ENCODE peak calls at places on chromosomes 1 and 21, in seven cellular contexts. X is right lobe of liver, L is upper lobe of left lung, Z is sigmoid colon, W is IMR-90, N is ovary, Y is Peyer's patch. J is an unnamed sample.

GRCh38 chr1:185284533-185285244 is 32.4 kb downstream of the IVNS1ABP start:
- DNase-seq in X (no peak), L (no peak), Z (no peak), W (peak; percentile 28), N (no peak), Y (no peak), J (no peak)

GRCh38 chr1:25117233-25117823 is 115.0 kb downstream of the SYF2 start:
- DNase-seq in X (no peak), L (no peak), Z (no peak), W (no peak), N (no peak), Y (peak; percentile 77), J (no peak)

GRCh38 chr21:45985471-45986315 is 4.1 kb downstream of the COL6A1 start:
- DNase-seq in X (peak; percentile 43), L (no peak), Z (peak; percentile 74), W (no peak), N (peak; percentile 13), Y (no peak), J (peak; percentile 19)

GRCh38 chr1:1083181-1084027 is 9.3 kb upstream of the RNF223 start:
- DNase-seq in X (no peak), L (peak; percentile 10), Z (peak; percentile 65), W (no peak), N (no peak), Y (no peak), J (peak; percentile 11)

GRCh38 chr1:20726107-20726911 is 6.2 kb downstream of the SH2D5 start:
- DNase-seq in X (peak; percentile 40), L (no peak), Z (peak; percentile 62), W (no peak), N (peak; percentile 6), Y (peak; percentile 37), J (no peak)

GRCh38 chr21:38569733-38570132 is 71.5 kb upstream of the ERG start:
- DNase-seq in X (no peak), L (no peak), Z (no peak), W (no peak), N (no peak), Y (no peak), J (no peak)

GRCh38 chr1:204509186-204509635 is 7.0 kb upstream of the MDM4 start:
- DNase-seq in X (no peak), L (no peak), Z (no peak), W (no peak), N (no peak), Y (no peak), J (no peak)

GRCh38 chr1:168135982-168136708 is 585 bp downstream of the GPR161 start:
- DNase-seq in X (no peak), L (peak; percentile 26), Z (peak; percentile 67), W (peak; percentile 17), N (peak; percentile 25), Y (peak; percentile 56), J (peak; percentile 41)

GRCh38 chr1:174818951-174819350 is 180.8 kb upstream of the CACYBP start:
- DNase-seq in X (no peak), L (no peak), Z (no peak), W (peak; percentile 41), N (no peak), Y (no peak), J (no peak)

GRCh38 chr1:25572708-25573590 is 29.5 kb downstream of the LDLRAP1 start:
- DNase-seq in X (no peak), L (no peak), Z (no peak), W (peak; percentile 42), N (no peak), Y (peak; percentile 76), J (no peak)

GRCh38 chr1:25989440-25989839 is 8.4 kb downstream of the PAFAH2 start:
- DNase-seq in X (no peak), L (no peak), Z (no peak), W (no peak), N (no peak), Y (no peak), J (no peak)

GRCh38 chr1:227174136-227174535 is 144.2 kb downstream of the CDC42BPA start:
- DNase-seq in X (no peak), L (no peak), Z (no peak), W (peak; percentile 70), N (no peak), Y (no peak), J (no peak)

GRCh38 chr1:201317551-201317950 is 34.2 kb downstream of the PKP1 start:
- DNase-seq in X (no peak), L (no peak), Z (peak; percentile 49), W (no peak), N (no peak), Y (no peak), J (no peak)

GRCh38 chr1:117658676-117659075 is 52.8 kb downstream of the TENT5C start:
- DNase-seq in X (no peak), L (peak; percentile 39), Z (no peak), W (no peak), N (no peak), Y (peak; percentile 93), J (no peak)

GRCh38 chr1:29649375-29650040 is 413.2 kb downstream of the PTPRU start:
- DNase-seq in X (peak; percentile 28), L (peak; percentile 6), Z (no peak), W (no peak), N (no peak), Y (peak; percentile 13), J (no peak)

GRCh38 chr1:162854245-162854860 is 6.6 kb downstream of the CCDC190 start:
- DNase-seq in X (peak; percentile 57), L (peak; percentile 52), Z (no peak), W (peak; percentile 82), N (no peak), Y (peak; percentile 78), J (peak; percentile 45)

GRCh38 chr1:72221811-72222210 is 60.5 kb downstream of the NEGR1 start:
- DNase-seq in X (no peak), L (no peak), Z (no peak), W (no peak), N (no peak), Y (no peak), J (no peak)

GRCh38 chr1:96357132-96357531 is 364.5 kb upstream of the PTBP2 start:
- DNase-seq in X (no peak), L (no peak), Z (no peak), W (peak; percentile 14), N (no peak), Y (no peak), J (no peak)

GRCh38 chr1:234598974-234599616 is 10.9 kb downstream of the IRF2BP2 start:
- DNase-seq in X (no peak), L (peak; percentile 80), Z (peak; percentile 83), W (no peak), N (no peak), Y (peak; percentile 62), J (peak; percentile 62)

GRCh38 chr21:35705888-35706287 is 354.4 kb downstream of the SETD4 start:
- DNase-seq in X (no peak), L (no peak), Z (no peak), W (no peak), N (no peak), Y (no peak), J (no peak)

GRCh38 chr1:19596719-19597462 is 47.2 kb upstream of the NBL1 start:
- DNase-seq in X (peak; percentile 97), L (peak; percentile 97), Z (peak; percentile 99), W (peak; percentile 97), N (peak; percentile 97), Y (peak; percentile 99), J (peak; percentile 96)
- TF ChIP-seq POLR2A in X (peak; percentile 80), L (peak; percentile 83), Z (peak; percentile 88), W (peak; percentile 88), N (peak; percentile 71), Y (peak; percentile 79), J (peak; percentile 44)

GRCh38 chr1:87926131-87926828 is 597.6 kb downstream of the LMO4 start:
- DNase-seq in X (no peak), L (no peak), Z (no peak), W (no peak), N (no peak), Y (peak; percentile 63), J (no peak)
- H3K4me1 ChIP-seq in X (peaks cover 10% of the 10 kb centered on the region), L (no peaks in the 10 kb centered on the region), Z (no peaks in the 10 kb centered on the region), W (no peaks in the 10 kb centered on the region), N (no peaks in the 10 kb centered on the region), Y (no peaks in the 10 kb centered on the region), J (no peaks in the 10 kb centered on the region)

GRCh38 chr1:218679988-218680743 is 335.0 kb downstream of the TGFB2 start:
- DNase-seq in X (no peak), L (no peak), Z (no peak), W (no peak), N (no peak), Y (no peak), J (no peak)

GRCh38 chr1:218686258-218686657 is 341.1 kb downstream of the TGFB2 start:
- DNase-seq in X (no peak), L (no peak), Z (no peak), W (peak; percentile 79), N (no peak), Y (no peak), J (no peak)

GRCh38 chr1:218679391-218679790 is 334.3 kb downstream of the TGFB2 start:
- DNase-seq in X (no peak), L (no peak), Z (no peak), W (no peak), N (no peak), Y (no peak), J (no peak)

GRCh38 chr1:218683224-218683623 is 338.1 kb downstream of the TGFB2 start:
- DNase-seq in X (no peak), L (no peak), Z (no peak), W (peak; percentile 35), N (no peak), Y (no peak), J (no peak)
- TF ChIP-seq CTCF in X (no peak), L (no peak), Z (no peak), W (peak; percentile 23), N (no peak), Y (no peak), J (no peak)

GRCh38 chr1:246725191-246725590 is 982 bp downstream of the SCCPDH start:
- DNase-seq in X (peak; percentile 51), L (no peak), Z (no peak), W (no peak), N (no peak), Y (no peak), J (no peak)

GRCh38 chr1:246726255-246726679 is 2.1 kb downstream of the SCCPDH start:
- DNase-seq in X (peak; percentile 68), L (no peak), Z (no peak), W (no peak), N (no peak), Y (no peak), J (no peak)

GRCh38 chr1:246724725-246725095 is 501 bp downstream of the SCCPDH start:
- DNase-seq in X (no peak), L (no peak), Z (no peak), W (peak; percentile 46), N (no peak), Y (no peak), J (no peak)

GRCh38 chr1:246722720-246723119 is 1.5 kb upstream of the SCCPDH start:
- DNase-seq in X (no peak), L (no peak), Z (no peak), W (no peak), N (no peak), Y (no peak), J (no peak)

DNA sequence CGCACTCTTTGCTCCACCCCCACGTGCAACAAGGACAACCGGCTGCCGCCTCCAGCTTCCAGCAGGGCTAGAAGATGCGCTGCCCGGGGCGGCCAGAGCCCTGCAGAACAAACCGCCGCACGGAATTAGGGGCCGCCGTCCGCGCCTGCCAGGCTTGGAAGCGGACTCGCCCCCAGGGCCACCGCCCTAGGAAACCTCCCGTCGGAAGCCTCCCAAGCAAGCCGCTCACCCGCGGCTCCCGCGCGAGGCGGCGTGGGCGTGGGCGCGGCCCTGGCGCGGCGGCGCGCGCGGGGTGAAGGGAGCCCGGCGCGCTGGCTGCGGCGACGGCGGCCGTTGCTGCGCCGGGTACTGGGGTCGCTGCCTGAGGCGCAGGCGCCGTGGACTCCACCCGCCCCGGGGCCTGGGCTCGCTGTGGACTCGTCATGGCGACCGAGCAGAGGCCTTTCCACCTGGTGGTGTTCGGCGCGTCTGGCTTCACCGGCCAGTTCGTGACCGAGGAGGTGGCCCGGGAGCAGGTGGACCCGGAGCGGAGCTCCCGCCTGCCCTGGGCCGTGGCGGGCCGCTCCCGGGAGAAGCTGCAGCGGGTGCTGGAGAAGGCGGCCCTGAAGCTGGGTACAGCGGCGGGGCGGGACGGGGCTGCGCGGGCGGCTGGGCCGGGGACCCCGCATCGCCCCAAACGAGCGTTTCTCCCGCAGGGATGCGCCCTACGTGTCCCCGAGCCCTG is at the start of gene SCCPDH:
- DNase-seq in X (peak; percentile 83), L (peak; percentile 69), Z (peak; percentile 84), W (peak; percentile 65), N (peak; percentile 69), Y (peak; percentile 80), J (peak; percentile 58)
- TF ChIP-seq POLR2A in X (peak; percentile 78), L (peak; percentile 71), Z (no peak), W (peak; percentile 59), N (no peak), Y (peak; percentile 57), J (peak; percentile 34)

J was measured in uterus.